ENCODE peak calls at places on chromosomes 4 and X, in five cellular contexts. V is neural progenitor cell, H is PC-3, R is GM23338, T is SK-N-SH. G is an unnamed sample.

GRCh38 chr4:6674500-6675149 is 19.1 kb upstream of the S100P start:
- DNase-seq in V (peak; percentile 40), H (peak; percentile 75), T (peak; percentile 62), R (peak; percentile 61), G (peak; percentile 36)

GRCh38 chr4:184064877-184065276 is 152.8 kb downstream of the ENPP6 start:
- DNase-seq in V (no peak), H (no peak), R (no peak), T (no peak), G (no peak)

GRCh38 chr4:162770761-162771490 is 395.8 kb downstream of the NAF1 start:
- DNase-seq in H (no peak), T (no peak), R (no peak), V (no peak), G (no peak)

GRCh38 chrX:54358424-54359211 is 772 bp upstream of the WNK3 start:
- DNase-seq in R (peak; percentile 92), V (peak; percentile 96), H (no peak), T (peak; percentile 71), G (peak; percentile 35)

GRCh38 chrX:19462879-19463278 is 52.4 kb downstream of the MAP3K15 start:
- DNase-seq in R (no peak), V (no peak), H (no peak), T (no peak), G (no peak)

GRCh38 chrX:1466232-1466661 is 13.5 kb upstream of the ASMTL start:
- DNase-seq in T (no peak), H (no peak), R (no peak), V (no peak), G (no peak)

GRCh38 chrX:71056857-71057256 is 11.3 kb downstream of the SNX12 start:
- DNase-seq in V (no peak), H (no peak), R (no peak), T (no peak), G (peak; percentile 62)

GRCh38 chr4:1683371-1683902 is 676 bp downstream of the FAM53A start:
- DNase-seq in T (no peak), R (peak; percentile 49), V (no peak), H (peak; percentile 60), G (peak; percentile 91)

GRCh38 chrX:8374041-8374825 is 90.4 kb upstream of the VCX3B start:
- DNase-seq in R (no peak), T (no peak), H (peak; percentile 39), V (no peak), G (no peak)

GRCh38 chrX:73728518-73729023 is 165.6 kb downstream of the CHIC1 start:
- DNase-seq in H (no peak), T (no peak), V (peak; percentile 38), R (no peak), G (no peak)

GRCh38 chrX:7083468-7084396 is 63.8 kb upstream of the STS start:
- DNase-seq in T (no peak), H (peak; percentile 89), V (no peak), R (no peak), G (peak; percentile 84)

GRCh38 chrX:16807548-16807947 is 21.3 kb downstream of the TXLNG start:
- DNase-seq in H (no peak), V (peak; percentile 28), R (peak; percentile 48), T (peak; percentile 23), G (peak; percentile 63)

GRCh38 chr4:121697626-121698025 is 846 bp upstream of the ANXA5 start:
- DNase-seq in H (no peak), R (no peak), V (no peak), T (no peak), G (no peak)

GRCh38 chrX:10591363-10592036 is 28.9 kb downstream of the MID1 start:
- DNase-seq in R (no peak), V (peak; percentile 92), H (no peak), T (no peak), G (peak; percentile 17)

GRCh38 chrX:142898164-142898563 is 127.6 kb upstream of the SPANXN4 start:
- DNase-seq in V (no peak), R (no peak), T (no peak), H (no peak), G (no peak)

GRCh38 chr4:151743128-151743854 is 17.5 kb downstream of the GATB start:
- DNase-seq in T (no peak), V (no peak), H (no peak), R (peak; percentile 3), G (peak; percentile 14)

GRCh38 chr4:152784490-152785195 is 4.9 kb downstream of the ARFIP1 start:
- DNase-seq in R (peak; percentile 72), H (peak; percentile 14), T (peak; percentile 55), V (no peak), G (peak; percentile 84)

GRCh38 chr4:169137555-169137920 is 127.5 kb upstream of the CBR4 start:
- DNase-seq in V (no peak), T (no peak), R (no peak), H (no peak), G (no peak)

GRCh38 chr4:85381968-85382367 is 93.0 kb upstream of the ARHGAP24 start:
- DNase-seq in V (no peak), T (no peak), R (no peak), H (no peak), G (peak; percentile 59)

GRCh38 chrX:109733658-109734022 is 583 bp upstream of the ACSL4 start:
- DNase-seq in H (no peak), V (peak; percentile 1), T (no peak), R (no peak), G (no peak)

GRCh38 chrX:8815460-8816065 is 14.4 kb upstream of the FAM9A start:
- DNase-seq in R (peak; percentile 78), V (peak; percentile 66), H (peak; percentile 82), T (peak; percentile 58), G (peak; percentile 34)

GRCh38 chr4:88738146-88738545 is 40.5 kb upstream of the NAP1L5 start:
- DNase-seq in V (no peak), R (no peak), T (no peak), H (no peak), G (no peak)

GRCh38 chr4:99411041-99411440 is 24.1 kb downstream of the ADH7 start:
- DNase-seq in H (no peak), R (no peak), V (no peak), T (no peak), G (no peak)

GRCh38 chrX:10415704-10416001 is 204.7 kb downstream of the MID1 start:
- DNase-seq in H (peak; percentile 58), V (no peak), R (no peak), T (no peak), G (peak; percentile 59)

GRCh38 chr4:140246216-140246615 is 92.2 kb upstream of the MAML3 start:
- DNase-seq in V (no peak), R (no peak), H (no peak), T (no peak), G (no peak)
- H3K4me1 ChIP-seq in V (peaks cover 18% of the 10 kb centered on the region), R (peaks cover 22% of the 10 kb centered on the region), H (peaks cover 22% of the 10 kb centered on the region), T (peaks cover 23% of the 10 kb centered on the region), G (no peaks in the 10 kb centered on the region)

GRCh38 chr4:69116645-69117321 is 20.5 kb downstream of the UGT2B7 start:
- DNase-seq in V (no peak), T (no peak), H (no peak), R (no peak), G (no peak)
- H3F3A ChIP-seq in V (no peaks in the 10 kb centered on the region), T (no peaks in the 10 kb centered on the region), H (no peaks in the 10 kb centered on the region), R (no peaks in the 10 kb centered on the region), G (no peaks in the 10 kb centered on the region)

GRCh38 chr4:105588252-105588651 is 35.8 kb downstream of the ARHGEF38 start:
- DNase-seq in V (no peak), T (no peak), R (no peak), H (no peak), G (no peak)

GRCh38 chr4:105587851-105588250 is 35.4 kb downstream of the ARHGEF38 start:
- DNase-seq in T (no peak), R (no peak), V (no peak), H (peak; percentile 30), G (no peak)

DNA sequence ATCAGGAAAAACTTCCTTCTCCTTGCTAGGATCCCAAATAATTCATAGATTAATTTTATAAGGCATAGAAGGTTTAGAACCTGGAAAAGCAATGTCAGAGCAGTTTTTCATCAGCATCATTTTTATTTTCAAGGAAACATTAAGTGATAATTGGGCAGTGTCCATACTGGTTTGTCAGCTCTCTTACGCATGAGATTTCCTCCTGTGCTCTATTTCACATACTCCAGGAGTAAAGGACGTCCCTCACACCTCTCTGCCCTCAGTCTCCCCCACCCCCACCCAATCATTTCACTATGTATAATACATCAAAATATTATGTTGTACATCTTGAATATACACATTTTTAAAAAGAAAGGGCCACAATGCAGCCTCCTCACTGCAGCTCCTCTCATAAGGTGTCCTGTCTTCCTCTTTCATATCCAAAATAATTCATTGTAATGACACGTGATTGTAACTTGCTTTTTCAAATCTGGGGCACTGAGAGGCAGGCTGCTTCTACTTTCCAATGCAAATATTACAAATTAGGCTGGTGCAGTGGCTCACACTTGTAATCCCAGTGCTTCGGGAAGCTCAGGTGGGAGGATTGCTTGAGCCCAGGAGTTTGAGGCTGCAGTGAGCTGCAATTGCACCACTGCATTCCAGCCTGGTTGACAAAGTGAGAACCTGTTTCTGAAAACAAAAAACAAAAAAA is 34.4 kb downstream of the ARHGEF38 start:
- DNase-seq in R (no peak), V (no peak), T (no peak), H (no peak), G (no peak)
- H3K4me3 ChIP-seq in R (no peak overlapping the region), V (no peak overlapping the region), T (no peak overlapping the region), H (peak overlapping the region; percentile 44), G (no peak overlapping the region)

DNA sequence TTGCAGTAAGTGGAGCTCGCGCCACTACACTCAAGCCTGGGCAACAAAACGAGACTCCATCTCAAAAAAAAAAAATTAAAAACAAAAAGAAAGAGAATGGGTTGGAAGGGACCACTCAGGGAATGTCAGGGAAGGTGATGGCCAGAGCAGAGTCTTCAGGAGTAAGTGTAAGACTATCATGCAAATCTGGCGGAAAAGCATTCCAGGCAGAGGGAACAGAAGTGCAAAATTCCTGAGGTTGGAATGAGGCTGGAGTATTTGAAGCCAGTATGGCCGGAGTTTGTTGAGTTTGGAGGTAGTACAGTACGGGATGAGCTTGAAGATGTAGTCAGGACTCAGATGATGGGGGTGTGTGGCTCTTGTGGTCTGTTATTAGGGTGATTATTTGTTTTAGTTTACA is 7.4 kb downstream of the GALNT7 start:
- DNase-seq in R (peak; percentile 44), H (no peak), T (no peak), V (no peak), G (no peak)
- H3K4me1 ChIP-seq in R (peaks cover 64% of the 10 kb centered on the region), H (peaks cover 43% of the 10 kb centered on the region), T (peaks cover 40% of the 10 kb centered on the region), V (peaks cover 42% of the 10 kb centered on the region), G (no peaks in the 10 kb centered on the region)

GRCh38 chrX:12974217-12974796 is 603 bp upstream of the TMSB4X start:
- DNase-seq in T (peak; percentile 46), H (peak; percentile 57), R (peak; percentile 37), V (peak; percentile 74), G (peak; percentile 79)

GRCh38 chrX:12975999-12976558 is 1.2 kb downstream of the TMSB4X start:
- DNase-seq in T (peak; percentile 67), R (peak; percentile 44), V (peak; percentile 80), H (peak; percentile 43), G (peak; percentile 60)

GRCh38 chrX:12974797-12975669 is at the start of gene TMSB4X:
- DNase-seq in T (peak; percentile 84), V (peak; percentile 95), R (peak; percentile 82), H (peak; percentile 81), G (peak; percentile 88)

GRCh38 chrX:12973561-12974216 is 1.2 kb upstream of the TMSB4X start:
- DNase-seq in H (no peak), V (peak; percentile 5), R (no peak), T (no peak), G (no peak)

DNA sequence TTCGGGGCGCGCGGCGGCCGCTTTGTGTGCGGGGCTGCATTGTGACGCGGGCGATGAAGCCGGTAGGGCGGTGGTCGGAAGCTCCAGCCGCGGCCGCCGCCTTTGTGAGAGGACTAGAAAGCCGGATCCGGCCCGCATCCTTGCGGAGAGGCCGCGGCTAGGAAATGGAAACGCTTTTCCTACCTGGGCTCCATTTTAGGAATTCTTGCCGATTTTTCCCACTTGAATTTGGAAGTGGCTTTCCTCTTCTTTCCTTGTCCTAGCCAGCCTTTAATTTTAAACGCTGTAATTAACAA is 708 bp downstream of the TMSB4X start:
- DNase-seq in H (peak; percentile 23), V (peak; percentile 78), T (no peak), R (no peak), G (no peak)
- H3F3A ChIP-seq in H (peaks cover 10% of the 10 kb centered on the region), V (peaks cover 48% of the 10 kb centered on the region), T (peaks cover 57% of the 10 kb centered on the region), R (no peaks in the 10 kb centered on the region), G (peaks cover 35% of the 10 kb centered on the region)